ENCODE peak calls at places on chromosome 11, in nine cellular contexts. H is activated T-cell treated with anti-CD3 and anti-CD28 coated beads for 24 hours; T is neural progenitor cell; W is lower lobe of right lung; X is left ventricle myocardium superior; K is HEK293T; C is lower leg skin; Y is CD4-positive, CD25-positive, alpha-beta regulatory T cell; B is non-pigmented ciliary epithelial cell. E is an unnamed sample.

GRCh38 chr11:15195454-15196200 is 80.9 kb downstream of the INSC start:
- DNase-seq in H (no peak), Y (no peak), B (no peak), C (no peak), T (no peak), K (no peak), W (no peak), X (no peak), E (no peak)

GRCh38 chr11:57124912-57125311 is 56.8 kb upstream of the LRRC55 start:
- DNase-seq in Y (no peak), C (no peak), X (no peak), B (no peak), W (no peak), K (no peak), T (peak), H (no peak), E (no peak)

GRCh38 chr11:94217705-94218104 is 86.7 kb upstream of the IZUMO1R start:
- DNase-seq in T (no peak), X (no peak), K (no peak), W (no peak), H (no peak), C (no peak), Y (no peak), B (no peak), E (no peak)

GRCh38 chr11:92384316-92384715 is 159.7 kb downstream of the FAT3 start:
- DNase-seq in B (peak), C (no peak), Y (no peak), H (no peak), K (no peak), T (no peak), W (no peak), X (no peak), E (no peak)

GRCh38 chr11:133950874-133951483 is 5.8 kb downstream of the IGSF9B start:
- DNase-seq in H (no peak), K (no peak), W (no peak), B (no peak), X (peak), C (no peak), T (peak), Y (no peak), E (peak)

GRCh38 chr11:119728651-119729580 is at the start of gene NECTIN1:
- DNase-seq in K (peak), W (peak), T (peak), B (peak), C (peak), X (peak), H (peak), Y (peak), E (peak)

GRCh38 chr11:114705280-114706024 is 27.1 kb downstream of the NXPE2 start:
- DNase-seq in T (no peak), K (no peak), C (peak), W (no peak), B (no peak), H (no peak), Y (no peak), X (peak), E (no peak)

GRCh38 chr11:82682003-82682751 is 51.5 kb downstream of the FAM181B start:
- DNase-seq in Y (no peak), W (no peak), H (no peak), T (peak), B (peak), X (no peak), C (no peak), K (peak), E (no peak)

GRCh38 chr11:123111465-123111864 is 49.5 kb upstream of the HSPA8 start:
- DNase-seq in T (peak), X (no peak), C (no peak), K (peak), B (no peak), Y (no peak), W (no peak), H (no peak), E (no peak)

GRCh38 chr11:5620606-5621521 is 3.9 kb upstream of the TRIM34 start:
- DNase-seq in Y (no peak), B (peak), C (no peak), K (no peak), T (no peak), X (no peak), H (no peak), W (no peak), E (no peak)

GRCh38 chr11:68335693-68336092 is 23.3 kb downstream of the LRP5 start:
- DNase-seq in Y (no peak), W (no peak), B (no peak), X (no peak), T (no peak), C (no peak), K (no peak), H (no peak), E (no peak)

GRCh38 chr11:64856382-64857227 is 12.2 kb upstream of the CDC42BPG start:
- DNase-seq in C (peak), T (no peak), B (no peak), X (peak), W (peak), Y (peak), K (no peak), H (peak), E (peak)

GRCh38 chr11:76380161-76380976 is 563 bp downstream of the THAP12 start:
- DNase-seq in K (peak), X (peak), H (peak), C (no peak), B (no peak), Y (no peak), T (no peak), W (peak), E (peak)

GRCh38 chr11:66015094-66015881 is 3.5 kb downstream of the CST6 start:
- DNase-seq in T (no peak), W (no peak), H (no peak), Y (no peak), B (no peak), X (peak), K (no peak), C (no peak), E (no peak)

GRCh38 chr11:78100276-78101040 is 20.8 kb upstream of the NDUFC2 start:
- DNase-seq in C (no peak), Y (no peak), W (no peak), T (no peak), X (no peak), B (no peak), K (no peak), H (no peak), E (no peak)

GRCh38 chr11:22192642-22193347 is at the start of gene ANO5:
- DNase-seq in C (peak), B (no peak), Y (no peak), W (peak), X (peak), H (no peak), T (peak), K (peak), E (peak)

GRCh38 chr11:7057641-7058040 is 31.2 kb upstream of the RBMXL2 start:
- DNase-seq in T (no peak), H (no peak), K (no peak), X (no peak), B (no peak), C (no peak), W (no peak), Y (no peak), E (no peak)

GRCh38 chr11:46489668-46490560 is 98.3 kb upstream of the CHRM4 start:
- DNase-seq in X (no peak), W (no peak), B (peak), H (peak), K (peak), Y (no peak), C (no peak), T (peak), E (no peak)

GRCh38 chr11:107705027-107705426 is 6.8 kb downstream of the SLN start:
- DNase-seq in H (no peak), W (no peak), Y (no peak), T (no peak), X (no peak), K (no peak), C (peak), B (peak), E (no peak)

GRCh38 chr11:110428040-110428439 is 1.7 kb upstream of the FDX1 start:
- DNase-seq in T (no peak), Y (no peak), K (no peak), B (no peak), C (no peak), W (no peak), X (no peak), H (no peak), E (no peak)

GRCh38 chr11:5420993-5421392 is 918 bp upstream of the OR51Q1 start:
- DNase-seq in Y (no peak), T (peak), H (no peak), B (no peak), C (no peak), X (no peak), K (no peak), W (no peak), E (no peak)

GRCh38 chr11:70495351-70496310 is 97.3 kb downstream of the CTTN start:
- DNase-seq in Y (no peak), H (no peak), X (no peak), K (no peak), T (no peak), W (peak), B (no peak), C (no peak), E (peak)

GRCh38 chr11:5809122-5809519 is 397 bp downstream of the OR52N2 start:
- DNase-seq in C (no peak), B (no peak), H (no peak), W (no peak), T (no peak), K (no peak), X (no peak), Y (no peak), E (no peak)

GRCh38 chr11:27059431-27059830 is 18.8 kb downstream of the BBOX1 start:
- DNase-seq in T (no peak), K (no peak), X (no peak), C (no peak), W (no peak), B (no peak), H (no peak), Y (no peak), E (peak)

GRCh38 chr11:30239025-30239424 is 8.2 kb downstream of the FSHB start:
- DNase-seq in Y (no peak), C (no peak), W (no peak), B (no peak), T (no peak), H (no peak), K (no peak), X (no peak), E (no peak)

GRCh38 chr11:7321708-7322448 is 70.2 kb downstream of the SYT9 start:
- DNase-seq in B (no peak), T (no peak), X (no peak), W (no peak), Y (no peak), C (no peak), K (no peak), H (no peak), E (no peak)

GRCh38 chr11:1220941-1221721 is 1.7 kb upstream of the MUC5B start:
- DNase-seq in B (no peak), C (no peak), Y (no peak), H (no peak), W (peak), T (no peak), K (no peak), X (peak), E (peak)

GRCh38 chr11:109304159-109304558 is 117.8 kb upstream of the C11orf87 start:
- DNase-seq in C (no peak), Y (no peak), T (no peak), X (no peak), B (no peak), K (no peak), W (no peak), H (no peak), E (no peak)

GRCh38 chr11:47204633-47204989 is 10.2 kb upstream of the DDB2 start:
- DNase-seq in K (peak), H (no peak), T (no peak), W (no peak), X (no peak), C (no peak), B (no peak), Y (no peak), E (no peak)

GRCh38 chr11:61477734-61478148 is 30.8 kb upstream of the LRRC10B start:
- DNase-seq in B (no peak), K (peak), W (no peak), Y (peak), T (peak), C (no peak), H (peak), X (peak), E (peak)

GRCh38 chr11:955154-956049 is 29.7 kb downstream of the AP2A2 start:
- DNase-seq in X (no peak), H (no peak), C (no peak), W (no peak), B (no peak), T (no peak), Y (no peak), K (no peak), E (peak)

GRCh38 chr11:105975128-105975527 is 46.9 kb downstream of the MSANTD4 start:
- DNase-seq in Y (no peak), T (no peak), X (no peak), K (no peak), C (no peak), H (no peak), B (no peak), W (no peak), E (no peak)

GRCh38 chr11:122155765-122156527 is 39.9 kb upstream of the BLID start:
- DNase-seq in X (no peak), W (no peak), H (no peak), K (no peak), B (no peak), Y (no peak), T (no peak), C (no peak), E (no peak)